ENCODE peak calls at places on chromosomes 4 and X, in eight cellular contexts. One of them, this sample, is unnamed.

GRCh38 chr4:159360549-159360948 is 257.7 kb downstream of the RAPGEF2 start:
- DNase-seq in epithelial cell of esophagus: peak; percentile 81
- DNase-seq in ascending aorta: no peak
- DNase-seq in mammary epithelial cell: peak; percentile 76
- DNase-seq in MG63: peak; percentile 27
- DNase-seq in sigmoid colon: no peak
- DNase-seq in foreskin melanocyte: no peak
- DNase-seq in RPMI7951: peak; percentile 76
- DNase-seq in this sample: no peak

GRCh38 chrX:13694983-13695382 is 6.1 kb downstream of the RAB9A start:
- DNase-seq in epithelial cell of esophagus: no peak
- DNase-seq in MG63: no peak
- DNase-seq in ascending aorta: no peak
- DNase-seq in mammary epithelial cell: no peak
- DNase-seq in RPMI7951: no peak
- DNase-seq in foreskin melanocyte: no peak
- DNase-seq in sigmoid colon: no peak
- DNase-seq in this sample: peak; percentile 57

GRCh38 chrX:56785442-56785841 is 56.4 kb downstream of the NBDY start:
- DNase-seq in ascending aorta: peak; percentile 30
- DNase-seq in mammary epithelial cell: no peak
- DNase-seq in MG63: no peak
- DNase-seq in sigmoid colon: peak; percentile 21
- DNase-seq in epithelial cell of esophagus: no peak
- DNase-seq in RPMI7951: no peak
- DNase-seq in foreskin melanocyte: no peak
- DNase-seq in this sample: no peak

GRCh38 chr4:144646523-144647094 is 653 bp downstream of the HHIP start:
- DNase-seq in foreskin melanocyte: no peak
- DNase-seq in sigmoid colon: no peak
- DNase-seq in mammary epithelial cell: peak; percentile 30
- DNase-seq in ascending aorta: no peak
- DNase-seq in MG63: no peak
- DNase-seq in RPMI7951: no peak
- DNase-seq in epithelial cell of esophagus: no peak
- DNase-seq in this sample: peak; percentile 87

GRCh38 chrX:103774070-103774642 is 2.5 kb upstream of the PLP1 start:
- DNase-seq in mammary epithelial cell: peak; percentile 32
- DNase-seq in ascending aorta: no peak
- DNase-seq in sigmoid colon: no peak
- DNase-seq in MG63: peak; percentile 6
- DNase-seq in RPMI7951: peak; percentile 16
- DNase-seq in foreskin melanocyte: no peak
- DNase-seq in epithelial cell of esophagus: peak; percentile 58
- DNase-seq in this sample: no peak

GRCh38 chr4:89952458-89952857 is 57.8 kb downstream of the MMRN1 start:
- DNase-seq in ascending aorta: no peak
- DNase-seq in RPMI7951: no peak
- DNase-seq in MG63: no peak
- DNase-seq in epithelial cell of esophagus: no peak
- DNase-seq in sigmoid colon: no peak
- DNase-seq in mammary epithelial cell: no peak
- DNase-seq in foreskin melanocyte: no peak
- DNase-seq in this sample: no peak

GRCh38 chr4:7381890-7382633 is 52.7 kb downstream of the PSAPL1 start:
- DNase-seq in RPMI7951: no peak
- DNase-seq in mammary epithelial cell: no peak
- DNase-seq in ascending aorta: peak; percentile 43
- DNase-seq in sigmoid colon: peak; percentile 44
- DNase-seq in MG63: no peak
- DNase-seq in epithelial cell of esophagus: no peak
- DNase-seq in foreskin melanocyte: no peak
- DNase-seq in this sample: no peak

GRCh38 chr4:155119006-155119405 is 89.4 kb upstream of the NPY2R start:
- DNase-seq in mammary epithelial cell: no peak
- DNase-seq in foreskin melanocyte: no peak
- DNase-seq in ascending aorta: no peak
- DNase-seq in epithelial cell of esophagus: no peak
- DNase-seq in RPMI7951: no peak
- DNase-seq in MG63: no peak
- DNase-seq in sigmoid colon: no peak
- DNase-seq in this sample: no peak

GRCh38 chr4:134313591-134313990 is 112.0 kb upstream of the PABPC4L start:
- DNase-seq in mammary epithelial cell: no peak
- DNase-seq in sigmoid colon: no peak
- DNase-seq in foreskin melanocyte: no peak
- DNase-seq in epithelial cell of esophagus: no peak
- DNase-seq in MG63: no peak
- DNase-seq in RPMI7951: no peak
- DNase-seq in ascending aorta: no peak
- DNase-seq in this sample: no peak

GRCh38 chr4:1556541-1557220 is 127.4 kb downstream of the FAM53A start:
- DNase-seq in foreskin melanocyte: no peak
- DNase-seq in sigmoid colon: no peak
- DNase-seq in ascending aorta: no peak
- DNase-seq in epithelial cell of esophagus: no peak
- DNase-seq in mammary epithelial cell: no peak
- DNase-seq in MG63: no peak
- DNase-seq in RPMI7951: no peak
- DNase-seq in this sample: no peak

GRCh38 chrX:20547649-20548051 is 280.9 kb upstream of the RPS6KA3 start:
- DNase-seq in foreskin melanocyte: peak; percentile 24
- DNase-seq in MG63: peak; percentile 77
- DNase-seq in mammary epithelial cell: peak; percentile 24
- DNase-seq in ascending aorta: peak; percentile 83
- DNase-seq in epithelial cell of esophagus: peak; percentile 13
- DNase-seq in sigmoid colon: no peak
- DNase-seq in RPMI7951: peak; percentile 90
- DNase-seq in this sample: peak; percentile 1

GRCh38 chrX:113929004-113929403 is 654.9 kb upstream of the HTR2C start:
- DNase-seq in foreskin melanocyte: peak; percentile 21
- DNase-seq in epithelial cell of esophagus: peak; percentile 66
- DNase-seq in sigmoid colon: no peak
- DNase-seq in mammary epithelial cell: peak; percentile 39
- DNase-seq in RPMI7951: peak; percentile 48
- DNase-seq in MG63: peak; percentile 9
- DNase-seq in ascending aorta: no peak
- DNase-seq in this sample: no peak

GRCh38 chrX:1185556-1185955 is 26.9 kb downstream of the CRLF2 start:
- DNase-seq in RPMI7951: no peak
- DNase-seq in mammary epithelial cell: no peak
- DNase-seq in foreskin melanocyte: no peak
- DNase-seq in epithelial cell of esophagus: no peak
- DNase-seq in ascending aorta: peak; percentile 15
- DNase-seq in MG63: no peak
- DNase-seq in sigmoid colon: peak; percentile 22
- DNase-seq in this sample: peak; percentile 15

GRCh38 chr4:2733844-2734574 is 22.1 kb downstream of the TNIP2 start:
- DNase-seq in sigmoid colon: peak; percentile 42
- DNase-seq in foreskin melanocyte: no peak
- DNase-seq in ascending aorta: no peak
- DNase-seq in RPMI7951: no peak
- DNase-seq in MG63: no peak
- DNase-seq in mammary epithelial cell: no peak
- DNase-seq in epithelial cell of esophagus: no peak
- DNase-seq in this sample: peak; percentile 37

GRCh38 chr4:156906325-156906724 is 65.3 kb downstream of the PDGFC start:
- DNase-seq in mammary epithelial cell: no peak
- DNase-seq in sigmoid colon: no peak
- DNase-seq in epithelial cell of esophagus: no peak
- DNase-seq in foreskin melanocyte: no peak
- DNase-seq in ascending aorta: no peak
- DNase-seq in MG63: no peak
- DNase-seq in RPMI7951: peak; percentile 22
- DNase-seq in this sample: peak; percentile 45

GRCh38 chr4:153318696-153319320 is 25.7 kb upstream of the MND1 start:
- DNase-seq in epithelial cell of esophagus: peak; percentile 61
- DNase-seq in ascending aorta: no peak
- DNase-seq in foreskin melanocyte: peak; percentile 42
- DNase-seq in mammary epithelial cell: peak; percentile 38
- DNase-seq in sigmoid colon: no peak
- DNase-seq in RPMI7951: peak; percentile 47
- DNase-seq in MG63: no peak
- DNase-seq in this sample: peak; percentile 65

GRCh38 chr4:147362868-147363440 is 117.9 kb upstream of the EDNRA start:
- DNase-seq in foreskin melanocyte: no peak
- DNase-seq in ascending aorta: no peak
- DNase-seq in sigmoid colon: peak; percentile 75
- DNase-seq in mammary epithelial cell: peak; percentile 59
- DNase-seq in epithelial cell of esophagus: peak; percentile 73
- DNase-seq in RPMI7951: peak; percentile 78
- DNase-seq in MG63: no peak
- DNase-seq in this sample: no peak